ENCODE peak calls at places on chromosomes 1 and 21, in ten cellular contexts. Y is neuronal stem cell, E is left lung, P is right lobe of liver, Z is psoas muscle, R is fibroblast of lung, M is GM23248, B is brain microvascular endothelial cell, K is Peyer's patch, F is tibial artery. A is an unnamed sample.
A peak's percentile ranks its signal among the peaks of the same experiment; 100 is the strongest.

GRCh38 chr1:59072017-59072947 is 224.6 kb upstream of the FGGY start:
- DNase-seq in E (no peak), B (no peak), K (no peak), Z (peak; percentile 13), Y (no peak), P (no peak), M (no peak), R (peak; percentile 39), F (no peak), A (no peak)

GRCh38 chr1:111516008-111516535 is 12.6 kb upstream of the ADORA3 start:
- DNase-seq in P (peak; percentile 55), K (no peak), R (peak; percentile 76), Y (no peak), Z (peak; percentile 25), M (peak; percentile 74), B (peak; percentile 31), E (no peak), F (peak; percentile 36), A (no peak)

GRCh38 chr1:36673207-36673606 is 190.5 kb upstream of the CSF3R start:
- DNase-seq in B (no peak), Y (peak; percentile 59), E (no peak), R (no peak), K (no peak), F (no peak), Z (no peak), M (no peak), P (no peak), A (no peak)

GRCh38 chr1:165235158-165235776 is 121.2 kb downstream of the LMX1A start:
- DNase-seq in M (no peak), K (no peak), F (no peak), E (no peak), P (peak; percentile 71), R (no peak), Y (peak; percentile 65), B (no peak), Z (peak; percentile 12), A (peak; percentile 8)

GRCh38 chr1:9368356-9368755 is 75.7 kb downstream of the SPSB1 start:
- DNase-seq in F (no peak), K (no peak), P (no peak), Z (no peak), M (no peak), R (no peak), Y (no peak), E (no peak), B (no peak), A (no peak)

GRCh38 chr21:42081138-42081537 is 10.0 kb downstream of the UMODL1 start:
- DNase-seq in R (peak; percentile 37), B (peak; percentile 66), F (no peak), Z (no peak), K (no peak), P (no peak), E (no peak), Y (no peak), M (peak; percentile 63), A (no peak)

GRCh38 chr1:27536004-27536757 is 46.2 kb upstream of the WASF2 start:
- DNase-seq in M (no peak), Z (no peak), R (no peak), K (no peak), P (no peak), E (no peak), B (no peak), F (no peak), Y (no peak), A (no peak)

GRCh38 chr1:248622491-248623106 is 12.3 kb downstream of the OR2T11 start:
- DNase-seq in K (no peak), F (no peak), Y (no peak), E (no peak), P (no peak), M (peak; percentile 63), R (no peak), Z (no peak), B (no peak), A (no peak)

GRCh38 chr1:40469327-40469726 is 7.8 kb upstream of the ZFP69 start:
- DNase-seq in Y (no peak), F (no peak), Z (no peak), P (no peak), K (no peak), E (no peak), R (no peak), M (no peak), B (no peak), A (no peak)

GRCh38 chr1:3060112-3060511 is 8.9 kb upstream of the PRDM16 start:
- DNase-seq in K (no peak), P (no peak), Z (no peak), B (no peak), F (no peak), R (no peak), Y (no peak), E (no peak), M (no peak), A (no peak)

GRCh38 chr1:48803474-48803873 is 26.8 kb upstream of the BEND5 start:
- DNase-seq in Y (no peak), E (no peak), P (no peak), F (no peak), M (no peak), R (no peak), B (no peak), K (no peak), Z (no peak), A (no peak)

GRCh38 chr1:77126309-77126708 is 92.9 kb downstream of the PIGK start:
- DNase-seq in E (no peak), K (no peak), P (no peak), Z (no peak), R (peak; percentile 67), M (peak; percentile 86), Y (peak; percentile 61), B (peak; percentile 69), F (no peak), A (peak; percentile 46)

GRCh38 chr1:208189716-208190115 is 54.5 kb downstream of the PLXNA2 start:
- DNase-seq in P (no peak), K (no peak), E (no peak), B (no peak), Y (no peak), M (peak; percentile 59), F (no peak), Z (no peak), R (peak; percentile 43), A (no peak)

GRCh38 chr1:45623972-45624371 is at the start of gene CCDC17:
- DNase-seq in K (no peak), Z (no peak), R (no peak), M (peak; percentile 38), F (no peak), E (no peak), B (no peak), Y (no peak), P (no peak), A (no peak)
- H3K4me3 ChIP-seq in K (no peak within 1 kb of the TSS), Z (peak within 1 kb of the TSS; percentile 52), R (no peak within 1 kb of the TSS), M (no peak within 1 kb of the TSS), F (peak within 1 kb of the TSS; percentile 45), E (no peak within 1 kb of the TSS), B (no peak within 1 kb of the TSS), Y (no peak within 1 kb of the TSS), P (no peak within 1 kb of the TSS), A (no peak within 1 kb of the TSS)

DNA sequence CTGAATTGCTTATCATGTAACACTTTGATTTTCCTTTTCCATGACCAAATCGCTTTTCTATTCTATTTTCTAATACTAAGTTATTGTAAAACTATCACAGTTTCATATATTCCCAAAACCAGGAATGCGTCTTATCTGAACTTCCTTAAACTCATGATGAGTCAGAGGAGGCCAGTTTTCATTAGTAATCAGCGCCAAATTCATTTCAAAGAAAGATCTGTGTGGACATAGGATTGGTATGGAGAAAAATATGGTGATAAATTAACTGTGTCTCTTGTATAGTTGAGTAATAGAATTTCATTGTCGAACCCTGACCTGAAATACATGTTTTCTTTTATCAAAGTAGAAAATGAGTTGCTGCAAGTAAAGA is 12.4 kb downstream of the SDCCAG8 start:
- DNase-seq in E (no peak), Y (no peak), K (no peak), M (peak; percentile 89), B (peak; percentile 83), P (no peak), Z (no peak), R (peak; percentile 98), F (no peak), A (no peak)
- H3K27ac ChIP-seq in E (peak overlapping the region; percentile 94), Y (no peak overlapping the region), K (no peak overlapping the region), M (peak overlapping the region; percentile 46), B (peak overlapping the region; percentile 78), P (no peak overlapping the region), Z (no peak overlapping the region), R (peak overlapping the region; percentile 36), F (peak overlapping the region; percentile 18), A (no peak overlapping the region)

DNA sequence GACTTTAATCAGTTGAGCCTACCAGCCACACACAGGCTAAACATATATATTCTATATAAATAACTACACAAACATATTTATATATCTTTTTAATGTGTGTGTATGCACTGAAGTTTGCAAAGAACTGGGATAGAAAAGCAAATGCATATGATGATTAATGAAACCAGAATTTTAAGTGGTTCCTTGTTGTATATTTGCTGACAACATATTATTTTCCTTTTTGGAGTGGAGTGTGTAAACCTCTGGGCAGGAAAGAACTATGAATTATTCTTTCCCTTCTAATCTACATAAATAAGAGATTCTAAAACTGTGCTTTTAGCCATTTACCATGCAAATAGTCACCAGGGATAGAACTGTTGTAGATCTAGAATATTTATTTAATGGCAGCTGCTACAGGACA is 187.6 kb downstream of the BACH1 start:
- DNase-seq in Z (no peak), R (no peak), M (no peak), Y (no peak), F (no peak), E (no peak), B (no peak), P (no peak), K (no peak), A (no peak)
- H3K4me3 ChIP-seq in Z (no peak overlapping the region), R (no peak overlapping the region), M (no peak overlapping the region), Y (no peak overlapping the region), F (no peak overlapping the region), E (no peak overlapping the region), B (no peak overlapping the region), P (no peak overlapping the region), K (no peak overlapping the region), A (no peak overlapping the region)

GRCh38 chr1:223401873-223402789 is 8.9 kb downstream of the CCDC185 start:
- DNase-seq in F (no peak), E (no peak), K (no peak), M (peak; percentile 88), B (no peak), R (peak; percentile 94), Z (no peak), P (no peak), Y (no peak), A (no peak)
- H3K27ac ChIP-seq in F (no peak overlapping the region), E (no peak overlapping the region), K (no peak overlapping the region), M (peak overlapping the region; percentile 54), B (no peak overlapping the region), R (peak overlapping the region; percentile 7), Z (no peak overlapping the region), P (no peak overlapping the region), Y (no peak overlapping the region), A (peak overlapping the region; percentile 6)

DNA sequence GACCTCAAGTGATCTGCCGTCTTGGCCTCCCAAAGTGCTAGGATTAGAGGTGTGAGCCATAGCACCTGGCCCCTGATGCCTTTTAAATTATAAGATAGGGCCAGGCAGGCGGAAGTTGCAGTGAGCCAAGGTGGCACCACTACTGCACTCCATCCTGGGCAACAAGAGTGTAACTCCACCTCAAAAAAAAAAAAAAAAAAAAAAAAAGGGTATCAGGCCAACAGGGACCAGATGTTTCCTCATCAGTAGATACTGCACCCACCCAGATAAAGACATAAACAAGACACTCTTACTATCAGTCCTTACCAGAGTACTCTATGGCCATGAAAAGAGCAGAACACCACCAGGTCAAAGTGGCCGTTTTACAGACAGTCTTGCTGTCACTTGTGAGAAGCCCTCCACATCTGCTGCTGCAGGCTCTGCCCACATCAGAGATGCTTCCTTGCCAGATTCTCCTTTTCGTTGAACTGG is 3.3 kb downstream of the C21orf58 start:
- DNase-seq in R (no peak), M (no peak), F (no peak), E (no peak), K (no peak), Z (no peak), P (no peak), B (no peak), Y (no peak), A (no peak)
- H3K4me3 ChIP-seq in R (no peak overlapping the region), M (no peak overlapping the region), F (no peak overlapping the region), E (no peak overlapping the region), K (no peak overlapping the region), Z (no peak overlapping the region), P (no peak overlapping the region), B (peak overlapping the region; percentile 3), Y (no peak overlapping the region), A (no peak overlapping the region)

A was measured in SJCRH30.